ENCODE peak calls at places on chromosomes 4 and X, in eight cellular contexts. F is RWPE2; G is GM13976; T is brain microvascular endothelial cell; L is stimulated activated CD8-positive, alpha-beta memory T cell treated with anti-CD3 and anti-CD28 coated beads, Interleukin-15, amount 100 ng/mL, for 1 hour; O is tibial artery; K is breast epithelium; E is pons. H is an unnamed sample.

GRCh38 chrX:72101597-72102037 is 30.1 kb downstream of the RTL5 start:
- DNase-seq in K (no peak), L (no peak), O (no peak), T (no peak), E (no peak), F (no peak), G (no peak), H (no peak)

GRCh38 chrX:87517571-87518141 is at the start of gene KLHL4:
- DNase-seq in G (no peak), E (peak; percentile 88), K (no peak), F (peak; percentile 50), O (no peak), T (peak; percentile 84), L (no peak), H (no peak)

GRCh38 chrX:69306063-69306404 is 140.8 kb upstream of the PJA1 start:
- DNase-seq in G (no peak), K (no peak), L (no peak), E (no peak), O (no peak), T (no peak), F (no peak), H (no peak)

GRCh38 chr4:85829276-85830051 is 354.5 kb downstream of the ARHGAP24 start:
- DNase-seq in L (no peak), F (no peak), O (no peak), G (no peak), T (no peak), E (no peak), K (no peak), H (no peak)

GRCh38 chr4:155796031-155796430 is 37.2 kb downstream of the GUCY1B1 start:
- DNase-seq in F (no peak), G (no peak), E (no peak), O (no peak), T (peak; percentile 39), K (no peak), L (no peak), H (no peak)

GRCh38 chr4:113869743-113870375 is 108.3 kb upstream of the CAMK2D start:
- DNase-seq in G (peak; percentile 33), E (no peak), K (no peak), L (no peak), F (no peak), T (peak; percentile 69), O (no peak), H (no peak)

GRCh38 chrX:113297456-113297855 is 456.8 kb upstream of the AMOT start:
- DNase-seq in O (no peak), K (no peak), L (no peak), G (no peak), T (no peak), F (no peak), E (no peak), H (no peak)

GRCh38 chr4:15250021-15250441 is 177.8 kb upstream of the C1QTNF7 start:
- DNase-seq in E (no peak), K (no peak), F (no peak), L (no peak), O (no peak), T (no peak), G (no peak), H (no peak)

GRCh38 chr4:73701116-73701515 is 39.3 kb upstream of the CXCL8 start:
- DNase-seq in G (no peak), K (no peak), L (no peak), T (no peak), F (no peak), O (no peak), E (no peak), H (no peak)

GRCh38 chr4:185086053-185086452 is 57.0 kb upstream of the SLC25A4 start:
- DNase-seq in K (no peak), G (no peak), T (no peak), E (no peak), L (no peak), F (no peak), O (no peak), H (no peak)

GRCh38 chr4:8378101-8378724 is 62.3 kb downstream of the ACOX3 start:
- DNase-seq in E (no peak), T (no peak), K (no peak), O (no peak), L (no peak), F (no peak), G (no peak), H (no peak)

GRCh38 chrX:154712781-154713391 is 38.0 kb downstream of the GAB3 start:
- DNase-seq in K (no peak), L (no peak), G (peak; percentile 58), E (no peak), T (peak; percentile 44), O (no peak), F (no peak), H (no peak)

GRCh38 chrX:147920161-147920666 is 8.5 kb downstream of the FMR1 start:
- DNase-seq in L (no peak), E (peak; percentile 8), O (no peak), F (no peak), G (no peak), T (no peak), K (no peak), H (no peak)

GRCh38 chrX:154547245-154548027 is at the start of gene IKBKG:
- DNase-seq in G (peak; percentile 93), L (peak; percentile 69), K (peak; percentile 83), O (peak; percentile 94), F (peak; percentile 85), T (peak; percentile 83), E (peak; percentile 87), H (peak; percentile 90)

H was measured in dorsolateral prefrontal cortex.